ENCODE peak calls at places on chromosomes 5 and 9, in ten cellular contexts. O is foreskin fibroblast, N is tibial artery, J is WTC11, W is cardiac muscle cell, K is endothelial cell, X is lower leg skin, R is GM13977, P is neural progenitor cell, F is PC-3. D is an unnamed sample.

GRCh38 chr9:37325778-37326177 is 96.7 kb upstream of the GRHPR start:
- DNase-seq in W (peak), O (peak), R (no peak), F (no peak), J (no peak), P (no peak), N (no peak), X (no peak), K (no peak), D (no peak)

GRCh38 chr9:87556821-87557220 is 59.2 kb downstream of the DAPK1 start:
- DNase-seq in K (no peak), R (no peak), W (no peak), X (no peak), J (no peak), P (no peak), O (no peak), N (peak), F (no peak), D (no peak)

GRCh38 chr5:10607666-10608442 is 44.0 kb downstream of the ANKRD33B start:
- DNase-seq in K (no peak), N (peak), X (peak), F (no peak), W (peak), O (peak), J (no peak), P (peak), R (no peak), D (peak)

GRCh38 chr5:12704955-12705354 is 800.7 kb upstream of the CTNND2 start:
- DNase-seq in J (no peak), O (no peak), P (no peak), X (no peak), N (no peak), K (no peak), R (no peak), W (no peak), F (peak), D (no peak)

GRCh38 chr9:126510564-126510963 is 103.2 kb upstream of the LMX1B start:
- DNase-seq in W (no peak), X (no peak), N (no peak), K (no peak), J (no peak), F (no peak), P (no peak), O (no peak), R (no peak), D (no peak)

GRCh38 chr5:14428302-14429081 is 153.1 kb upstream of the OTULINL start:
- DNase-seq in F (peak), N (no peak), W (no peak), O (peak), P (no peak), J (no peak), X (peak), R (no peak), K (no peak), D (no peak)

GRCh38 chr5:111163000-111163399 is 61.2 kb upstream of the CAMK4 start:
- DNase-seq in R (no peak), J (no peak), F (no peak), N (no peak), O (peak), W (no peak), P (no peak), X (no peak), K (no peak), D (no peak)

GRCh38 chr5:33049845-33050244 is 338.7 kb downstream of the NPR3 start:
- DNase-seq in N (no peak), J (no peak), P (no peak), F (peak), R (no peak), W (peak), O (peak), X (no peak), K (no peak), D (no peak)

GRCh38 chr5:139443766-139444473 is 4.6 kb upstream of the DNAJC18 start:
- DNase-seq in N (no peak), J (no peak), F (peak), W (peak), X (peak), R (no peak), O (peak), K (peak), P (no peak), D (no peak)

GRCh38 chr9:4596165-4596922 is 65.8 kb upstream of the PLPP6 start:
- DNase-seq in W (no peak), X (no peak), O (no peak), R (no peak), K (peak), F (no peak), P (peak), J (no peak), N (no peak), D (no peak)

GRCh38 chr5:137361275-137361674 is 137.9 kb downstream of the SPOCK1 start:
- DNase-seq in K (no peak), J (no peak), W (peak), P (no peak), N (no peak), O (no peak), R (no peak), X (no peak), F (peak), D (no peak)

GRCh38 chr9:17057729-17058128 is 77.1 kb upstream of the CNTLN start:
- DNase-seq in W (no peak), N (no peak), J (no peak), P (no peak), X (no peak), O (no peak), F (no peak), K (no peak), R (no peak), D (no peak)

GRCh38 chr9:5263568-5264218 is 32.5 kb downstream of the INSL4 start:
- DNase-seq in K (no peak), W (peak), X (no peak), R (no peak), N (no peak), J (no peak), O (peak), P (peak), F (peak), D (no peak)

GRCh38 chr5:151022511-151023018 is 2.2 kb downstream of the GPX3 start:
- DNase-seq in F (peak), R (no peak), X (no peak), K (no peak), O (no peak), P (no peak), N (peak), W (peak), J (no peak), D (no peak)

GRCh38 chr9:114869845-114870244 is 60.5 kb downstream of the TNFSF8 start:
- DNase-seq in P (peak), F (peak), J (peak), N (no peak), X (no peak), R (no peak), W (no peak), O (no peak), K (no peak), D (no peak)

GRCh38 chr5:134965271-134965825 is 2.4 kb upstream of the CATSPER3 start:
- DNase-seq in J (no peak), N (no peak), W (no peak), X (no peak), P (no peak), O (no peak), F (no peak), K (no peak), R (no peak), D (no peak)

GRCh38 chr5:131423056-131423455 is 159.2 kb downstream of the CDC42SE2 start:
- DNase-seq in R (no peak), F (peak), W (peak), J (no peak), N (no peak), O (peak), K (peak), P (peak), X (no peak), D (no peak)

GRCh38 chr5:89071941-89072331 is 189.0 kb upstream of the MEF2C start:
- DNase-seq in N (no peak), R (peak), O (no peak), P (no peak), K (no peak), F (no peak), J (no peak), W (no peak), X (no peak), D (peak)

GRCh38 chr9:13171261-13171660 is 108.2 kb downstream of the MPDZ start:
- DNase-seq in F (no peak), O (no peak), N (no peak), K (no peak), R (no peak), P (no peak), W (peak), X (no peak), J (no peak), D (no peak)

GRCh38 chr9:81894891-81895290 is 33.3 kb upstream of the SPATA31D4 start:
- DNase-seq in P (no peak), J (no peak), O (no peak), K (no peak), F (no peak), W (no peak), N (no peak), R (no peak), X (no peak), D (no peak)

GRCh38 chr5:154654484-154655375 is 100.4 kb upstream of the LARP1 start:
- DNase-seq in N (no peak), R (no peak), W (peak), J (no peak), X (no peak), F (no peak), O (no peak), P (no peak), K (no peak), D (no peak)

GRCh38 chr5:141524604-141525597 is 36.0 kb downstream of the PCDHGC5 start:
- DNase-seq in N (peak), P (peak), W (peak), J (peak), F (peak), R (peak), O (peak), K (peak), X (peak), D (peak)

GRCh38 chr5:141843156-141843927 is 34.9 kb downstream of the PCDH1 start:
- DNase-seq in J (no peak), W (no peak), R (no peak), F (no peak), K (no peak), P (no peak), X (no peak), N (no peak), O (no peak), D (no peak)

GRCh38 chr9:113622600-113623400 is 159.3 kb downstream of the RGS3 start:
- DNase-seq in R (peak), W (peak), K (no peak), P (no peak), N (no peak), O (peak), J (peak), X (peak), F (peak), D (peak)

GRCh38 chr5:140725799-140726471 is 25.7 kb downstream of the ZMAT2 start:
- DNase-seq in P (peak), K (peak), F (no peak), R (peak), W (peak), X (no peak), O (peak), J (peak), N (peak), D (peak)

GRCh38 chr5:96483878-96484277 is 50.8 kb upstream of the PCSK1 start:
- DNase-seq in N (no peak), K (peak), P (peak), F (peak), R (no peak), J (peak), X (no peak), O (peak), W (peak), D (no peak)

GRCh38 chr5:139744471-139745120 is 51.0 kb upstream of the PSD2 start:
- DNase-seq in F (no peak), N (no peak), J (no peak), O (no peak), P (no peak), X (no peak), R (no peak), W (no peak), K (no peak), D (no peak)

GRCh38 chr9:132823370-132824144 is 54.5 kb downstream of the AK8 start:
- DNase-seq in P (no peak), W (no peak), J (no peak), N (no peak), X (no peak), O (no peak), K (no peak), F (no peak), R (no peak), D (no peak)

GRCh38 chr5:120538644-120539043 is 74.5 kb downstream of the PRR16 start:
- DNase-seq in K (no peak), F (peak), N (no peak), P (no peak), X (no peak), O (peak), J (no peak), R (no peak), W (peak), D (no peak)

GRCh38 chr9:35793461-35793860 is 2.1 kb downstream of the NPR2 start:
- DNase-seq in W (no peak), X (no peak), O (peak), N (no peak), J (no peak), P (no peak), F (no peak), K (no peak), R (no peak), D (no peak)

GRCh38 chr5:171840701-171841522 is 55.3 kb downstream of the SMIM23 start:
- DNase-seq in P (no peak), X (peak), R (no peak), K (no peak), J (no peak), W (no peak), F (no peak), N (no peak), O (no peak), D (no peak)

GRCh38 chr9:112793213-112793810 is 42.8 kb downstream of the SNX30 start:
- DNase-seq in J (peak), O (peak), F (peak), X (peak), K (peak), W (peak), P (peak), R (peak), N (peak), D (peak)

GRCh38 chr9:22452415-22453010 is 5.9 kb downstream of the DMRTA1 start:
- DNase-seq in W (peak), R (no peak), X (no peak), K (peak), O (peak), P (peak), J (peak), F (peak), N (peak), D (no peak)

GRCh38 chr9:123812984-123813383 is 116.9 kb downstream of the DENND1A start:
- DNase-seq in X (no peak), N (no peak), J (no peak), F (no peak), O (no peak), R (no peak), K (no peak), P (no peak), W (no peak), D (no peak)

GRCh38 chr5:38994329-38994927 is 79.8 kb downstream of the RICTOR start:
- DNase-seq in J (peak), F (peak), K (peak), P (peak), W (peak), R (peak), X (no peak), N (no peak), O (peak), D (peak)

GRCh38 chr5:135356522-135357318 is 42.3 kb downstream of the MACROH2A1 start:
- DNase-seq in F (no peak), N (peak), P (no peak), J (no peak), X (peak), R (no peak), K (no peak), W (peak), O (peak), D (no peak)

GRCh38 chr9:83930881-83931280 is 9.6 kb upstream of the KIF27 start:
- DNase-seq in W (no peak), F (no peak), N (no peak), X (no peak), O (no peak), J (no peak), P (no peak), R (no peak), K (no peak), D (no peak)
- TF ChIP-seq CTCF in W (no peak), F (no peak), N (no peak), X (no peak), O (no peak), J (no peak), P (no peak), R (no peak), K (no peak), D (no peak)

GRCh38 chr5:68447530-68447929 is 232.0 kb downstream of the PIK3R1 start:
- DNase-seq in X (no peak), O (no peak), P (no peak), N (no peak), W (no peak), J (no peak), F (no peak), R (no peak), K (no peak), D (no peak)

GRCh38 chr5:68446070-68446357 is 230.5 kb downstream of the PIK3R1 start:
- DNase-seq in R (no peak), J (no peak), X (no peak), W (no peak), F (no peak), N (no peak), P (no peak), K (no peak), O (no peak), D (no peak)

GRCh38 chr5:68447121-68447520 is 231.6 kb downstream of the PIK3R1 start:
- DNase-seq in P (no peak), F (no peak), K (no peak), J (no peak), W (no peak), N (no peak), R (no peak), X (no peak), O (no peak), D (no peak)

GRCh38 chr5:68445257-68446069 is 229.9 kb downstream of the PIK3R1 start:
- DNase-seq in X (no peak), K (no peak), P (no peak), R (no peak), O (no peak), N (no peak), J (no peak), F (no peak), W (no peak), D (no peak)

DNA sequence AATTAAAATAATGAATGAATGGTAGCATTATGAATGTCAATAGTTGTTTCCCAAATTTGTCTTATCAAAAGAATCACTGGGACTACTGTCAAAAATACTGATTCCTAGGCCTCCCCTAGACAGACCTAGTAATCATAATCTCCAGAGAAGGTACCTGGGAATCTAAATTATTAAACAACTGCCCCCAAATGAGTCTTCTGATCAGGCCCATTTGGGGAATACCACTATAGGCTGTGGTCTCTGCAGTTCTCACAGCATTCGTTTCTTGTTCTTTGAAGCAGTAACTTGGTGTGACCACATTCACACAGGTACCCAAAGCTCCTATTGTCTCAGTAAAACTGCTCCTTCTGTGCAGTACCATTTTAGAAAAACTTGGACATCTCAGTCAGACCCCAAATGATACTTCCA is 230.9 kb downstream of the PIK3R1 start:
- DNase-seq in P (no peak), X (no peak), O (no peak), K (no peak), J (no peak), N (no peak), R (peak), W (no peak), F (no peak), D (peak)
- TF ChIP-seq CTCF in P (no peak), X (no peak), O (no peak), K (no peak), J (no peak), N (no peak), R (no peak), W (no peak), F (no peak), D (no peak)

DNA sequence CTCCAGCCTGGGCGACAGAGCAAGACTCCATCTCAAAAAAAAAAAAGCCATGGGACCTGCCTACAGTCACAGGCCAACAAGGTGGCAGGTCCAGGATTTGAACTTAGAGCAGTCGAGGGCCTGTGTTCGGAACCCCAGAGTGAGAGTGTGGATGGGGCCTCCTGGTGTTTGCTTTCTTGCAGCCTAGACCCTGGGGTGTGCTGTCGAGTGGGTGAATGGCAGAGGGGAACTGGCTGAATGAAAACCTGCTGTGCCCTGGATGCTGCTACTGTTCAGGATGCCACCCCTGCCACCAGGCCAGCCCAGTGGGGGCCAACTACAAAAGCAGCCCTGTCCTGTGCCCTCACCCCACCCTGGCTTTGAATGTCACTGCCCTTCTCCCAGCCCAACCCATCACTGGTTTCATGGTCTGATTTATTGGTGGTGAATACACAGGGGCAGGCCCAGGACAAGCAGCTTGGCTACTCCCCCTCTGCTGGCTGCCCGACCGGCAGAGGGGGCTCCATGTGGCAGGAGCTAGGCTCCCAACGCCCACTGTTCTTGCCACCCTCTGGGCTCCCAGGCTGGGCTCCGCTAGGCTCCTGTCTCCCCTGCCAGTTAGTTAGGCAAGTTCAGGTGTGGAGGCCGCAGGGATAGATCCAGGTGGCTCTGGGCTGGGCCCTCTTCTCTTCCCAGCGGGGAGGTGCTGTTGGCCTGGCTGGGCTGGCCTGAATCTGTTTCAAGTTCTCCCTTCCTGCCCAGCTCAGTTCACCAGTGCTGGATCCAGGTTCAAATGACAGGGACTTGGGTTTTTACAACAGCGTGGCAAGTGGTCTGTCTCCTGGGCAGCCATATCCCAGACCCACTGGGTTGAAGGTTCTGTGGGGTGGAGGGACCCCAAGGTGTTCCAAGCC is 12.2 kb downstream of the FPGS start:
- DNase-seq in R (no peak), J (no peak), X (no peak), N (no peak), O (no peak), W (no peak), K (no peak), P (no peak), F (no peak), D (no peak)
- TF ChIP-seq CTCF in R (no peak), J (no peak), X (no peak), N (no peak), O (no peak), W (no peak), K (no peak), P (no peak), F (no peak), D (no peak)

GRCh38 chr5:9386945-9387344 is 158.9 kb downstream of the SEMA5A start:
- DNase-seq in J (no peak), W (no peak), P (no peak), X (no peak), R (no peak), O (no peak), F (no peak), N (no peak), K (no peak), D (no peak)

GRCh38 chr5:9388941-9389674 is 156.8 kb downstream of the SEMA5A start:
- DNase-seq in R (no peak), P (no peak), F (no peak), N (no peak), X (no peak), O (no peak), W (no peak), K (no peak), J (no peak), D (no peak)

GRCh38 chr5:9390128-9390527 is 155.7 kb downstream of the SEMA5A start:
- DNase-seq in X (no peak), K (no peak), J (no peak), P (no peak), R (no peak), N (no peak), O (no peak), F (no peak), W (no peak), D (no peak)

GRCh38 chr5:9391080-9391479 is 154.8 kb downstream of the SEMA5A start:
- DNase-seq in J (no peak), K (no peak), W (no peak), F (no peak), N (no peak), P (no peak), R (no peak), X (no peak), O (no peak), D (no peak)

DNA sequence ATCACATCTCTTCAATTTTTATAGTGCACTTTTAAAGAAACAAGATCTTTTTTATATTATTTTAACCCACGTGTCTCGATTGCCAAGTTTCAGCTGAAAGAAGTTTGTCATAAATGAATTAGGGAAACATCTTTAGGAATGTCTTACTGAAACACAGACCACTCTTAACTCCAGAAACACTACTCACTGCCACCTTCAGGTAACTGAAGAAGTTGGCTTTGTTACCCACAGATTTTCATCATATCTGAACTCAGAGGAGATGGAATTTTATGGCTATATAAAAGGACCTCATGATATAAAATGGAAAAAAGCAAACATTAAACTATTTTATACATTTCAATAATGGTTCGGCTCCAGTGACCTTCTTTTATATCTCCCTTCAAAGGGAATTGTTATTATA is 158.0 kb downstream of the SEMA5A start:
- DNase-seq in K (no peak), P (no peak), J (no peak), W (no peak), R (no peak), N (no peak), O (peak), X (no peak), F (peak), D (no peak)
- TF ChIP-seq CTCF in K (no peak), P (no peak), J (no peak), W (no peak), R (no peak), N (no peak), O (no peak), X (no peak), F (peak), D (no peak)

D was measured in GM13976.